ENCODE peak calls at places on chromosomes 16 and 17, in six cellular contexts. T, Y, Z, F, V and B are unnamed samples.

GRCh38 chr17:16129441-16129840 is 85.9 kb downstream of the NCOR1 start:
- DNase-seq in T (no peak), Y (no peak), Z (no peak), V (no peak), F (no peak), B (no peak)

GRCh38 chr17:37671813-37672544 is 28.7 kb upstream of the DDX52 start:
- DNase-seq in T (no peak), V (no peak), Z (peak; percentile 80), Y (no peak), F (no peak), B (no peak)

GRCh38 chr17:59373879-59374495 is 42.5 kb downstream of the YPEL2 start:
- DNase-seq in T (no peak), V (no peak), Y (no peak), Z (no peak), F (no peak), B (no peak)

GRCh38 chr17:37543527-37544122 is 53.9 kb downstream of the DUSP14 start:
- DNase-seq in Z (no peak), T (no peak), F (no peak), Y (no peak), V (no peak), B (no peak)

GRCh38 chr16:88318091-88318494 is 64.7 kb upstream of the ZNF469 start:
- DNase-seq in F (no peak), T (no peak), Z (no peak), V (no peak), Y (no peak), B (no peak)

GRCh38 chr17:50539762-50540440 is 7.1 kb upstream of the SPATA20 start:
- DNase-seq in Y (no peak), V (no peak), Z (no peak), F (no peak), T (no peak), B (no peak)

GRCh38 chr17:48814504-48814903 is 2.5 kb downstream of the TTLL6 start:
- DNase-seq in T (peak; percentile 61), Y (peak; percentile 61), V (no peak), F (peak; percentile 50), Z (no peak), B (peak; percentile 54)

GRCh38 chr17:42404326-42405055 is 16.2 kb upstream of the STAT3 start:
- DNase-seq in T (no peak), Y (no peak), F (no peak), Z (no peak), V (no peak), B (no peak)

GRCh38 chr17:81480140-81480917 is 32.3 kb downstream of the ACTG1 start:
- DNase-seq in Y (no peak), Z (no peak), V (peak; percentile 82), T (peak; percentile 27), F (peak; percentile 55), B (no peak)

GRCh38 chr17:63819585-63820537 is 7.4 kb upstream of the PSMC5 start:
- DNase-seq in F (no peak), V (no peak), Z (no peak), T (no peak), Y (no peak), B (no peak)

GRCh38 chr17:77473615-77474226 is 333.0 kb downstream of the SEC14L1 start:
- DNase-seq in F (no peak), Z (no peak), T (no peak), V (no peak), Y (no peak), B (no peak)

GRCh38 chr16:56195151-56195550 is 3.9 kb downstream of the GNAO1 start:
- DNase-seq in Y (no peak), V (no peak), T (no peak), Z (peak; percentile 57), F (no peak), B (no peak)

GRCh38 chr17:49749730-49750129 is 14.2 kb downstream of the FAM117A start:
- DNase-seq in F (no peak), T (no peak), V (no peak), Y (no peak), Z (no peak), B (no peak)

GRCh38 chr16:53911506-53911905 is 207.6 kb downstream of the FTO start:
- DNase-seq in T (no peak), F (no peak), V (no peak), Y (no peak), Z (no peak), B (no peak)

GRCh38 chr17:82931696-82932060 is 91.9 kb upstream of the ZNF750 start:
- DNase-seq in F (peak; percentile 80), Z (no peak), T (peak; percentile 56), Y (no peak), V (peak; percentile 84), B (no peak)

GRCh38 chr16:24984903-24985675 is 30.1 kb downstream of the ARHGAP17 start:
- DNase-seq in V (no peak), F (no peak), Z (no peak), T (no peak), Y (no peak), B (no peak)

GRCh38 chr17:81909966-81910839 is 996 bp downstream of the PCYT2 start:
- DNase-seq in Z (peak; percentile 43), T (peak; percentile 39), Y (peak; percentile 34), V (no peak), F (no peak), B (no peak)

GRCh38 chr16:30084816-30085159 is 6.9 kb downstream of the TBX6 start:
- DNase-seq in V (peak; percentile 90), F (peak; percentile 44), T (no peak), Z (no peak), Y (no peak), B (no peak)

GRCh38 chr16:82133798-82134197 is 36.2 kb downstream of the MPHOSPH6 start:
- DNase-seq in Y (no peak), V (no peak), F (no peak), Z (no peak), T (no peak), B (no peak)

GRCh38 chr16:86783626-86784266 is 205.4 kb downstream of the FOXL1 start:
- DNase-seq in V (no peak), Y (no peak), T (no peak), F (no peak), Z (no peak), B (no peak)

GRCh38 chr17:15934866-15935265 is 10.1 kb upstream of the ADORA2B start:
- DNase-seq in Z (no peak), V (no peak), F (no peak), T (no peak), Y (no peak), B (no peak)

GRCh38 chr17:17108681-17109049 is 66.4 kb downstream of the MPRIP start:
- DNase-seq in V (peak; percentile 60), F (no peak), T (peak; percentile 66), Z (no peak), Y (no peak), B (no peak)

GRCh38 chr17:43956222-43956621 is 2.5 kb upstream of the PYY start:
- DNase-seq in Y (no peak), F (no peak), V (no peak), Z (no peak), T (no peak), B (no peak)

GRCh38 chr16:11682655-11683096 is 14.4 kb downstream of the SNN start:
- DNase-seq in F (no peak), T (no peak), Z (no peak), V (no peak), Y (no peak), B (no peak)

GRCh38 chr16:17556276-17557052 is 85.7 kb upstream of the XYLT1 start:
- DNase-seq in V (no peak), Y (peak; percentile 36), F (no peak), T (no peak), Z (peak; percentile 49), B (no peak)

GRCh38 chr16:85395207-85395912 is 217.8 kb upstream of the GSE1 start:
- DNase-seq in Y (no peak), T (peak; percentile 65), Z (peak; percentile 83), V (peak; percentile 84), F (peak; percentile 83), B (no peak)

GRCh38 chr17:37050905-37051304 is 102.2 kb downstream of the AATF start:
- DNase-seq in V (no peak), Z (no peak), Y (no peak), F (no peak), T (no peak), B (no peak)

GRCh38 chr17:22515599-22515998 is 823.3 kb downstream of the KCNJ18 start:
- DNase-seq in Y (no peak), T (no peak), F (no peak), V (no peak), Z (no peak), B (no peak)
- H3K9me3 ChIP-seq in Y (no peaks in the 10 kb centered on the region), T (no peaks in the 10 kb centered on the region), F (no peaks in the 10 kb centered on the region), V (no peaks in the 10 kb centered on the region), Z (no peaks in the 10 kb centered on the region), B (peaks cover 5% of the 10 kb centered on the region)

DNA sequence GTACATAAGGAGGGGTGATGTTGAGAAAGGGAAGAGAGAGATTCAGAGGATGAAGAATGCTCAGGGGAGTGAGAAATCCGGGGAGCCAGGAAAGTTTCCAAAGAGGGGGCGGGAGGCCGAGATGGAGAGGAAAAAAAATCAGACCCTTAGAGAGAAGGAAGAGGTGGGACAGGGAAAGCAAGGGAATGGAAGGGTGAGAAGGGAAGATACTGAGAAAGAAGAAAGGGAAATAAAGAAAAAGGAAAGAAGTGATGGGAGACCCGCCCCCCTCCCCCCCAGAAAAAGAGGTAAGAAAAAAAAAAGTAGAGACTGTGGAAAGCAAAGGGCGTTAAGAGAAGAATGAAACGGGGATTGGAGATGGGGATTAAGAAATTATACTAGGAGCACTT is 507 bp downstream of the DYNLRB2 start:
- DNase-seq in Z (no peak), V (no peak), T (no peak), Y (no peak), F (no peak), B (no peak)
- H3K27ac ChIP-seq in Z (no peak overlapping the region), V (no peak overlapping the region), T (peak overlapping the region; percentile 76), Y (no peak overlapping the region), F (no peak overlapping the region), B (peak overlapping the region; percentile 36)

DNA sequence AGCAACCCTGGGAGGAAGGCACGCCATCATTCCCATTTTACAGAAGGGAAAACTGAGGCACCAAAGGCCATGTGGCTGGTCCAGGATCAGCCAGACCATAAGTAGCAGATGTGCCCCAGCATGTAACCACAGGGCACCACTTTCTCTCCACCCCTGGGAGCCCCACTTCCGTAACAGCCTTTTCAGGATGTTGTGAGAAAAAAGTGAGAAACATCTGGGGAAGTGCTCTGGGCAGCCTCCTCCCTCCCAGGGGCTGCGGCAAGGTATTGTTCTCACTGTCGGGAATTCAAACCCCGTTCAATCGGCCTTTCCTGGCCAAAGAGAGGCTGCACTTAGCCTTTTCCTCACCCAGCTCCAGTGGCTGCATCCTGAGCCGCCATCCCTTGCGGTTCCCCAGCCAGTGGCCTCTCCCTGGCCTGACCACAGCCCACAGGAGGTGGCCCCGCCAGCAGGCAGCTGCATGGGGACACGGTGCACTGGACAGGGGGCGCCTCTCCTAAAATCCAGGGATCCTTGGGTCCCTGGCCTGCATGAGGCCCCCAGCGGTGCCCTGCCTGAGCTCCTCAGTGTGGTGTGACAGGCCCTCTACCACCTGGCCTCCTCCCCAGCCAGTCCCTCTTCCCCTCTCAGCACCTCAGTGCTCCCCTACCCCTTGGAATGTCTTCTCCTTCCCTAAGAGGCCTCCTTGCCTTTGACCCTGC is 5.7 kb upstream of the CDH5 start:
- DNase-seq in Z (no peak), F (no peak), Y (peak; percentile 2), V (peak; percentile 54), T (no peak), B (no peak)
- TF ChIP-seq CTCF in Z (no peak), F (no peak), Y (no peak), V (no peak), T (no peak), B (no peak)

GRCh38 chr17:72797142-72797541 is 295.3 kb downstream of the SLC39A11 start:
- DNase-seq in T (no peak), Y (no peak), Z (no peak), F (no peak), V (no peak), B (no peak)
- H3K9me3 ChIP-seq in T (no peaks in the 10 kb centered on the region), Y (peaks cover 21% of the 10 kb centered on the region), Z (peaks cover 6% of the 10 kb centered on the region), F (no peaks in the 10 kb centered on the region), V (peaks cover 19% of the 10 kb centered on the region), B (peaks cover 34% of the 10 kb centered on the region)